ENCODE peak calls at places on chromosomes 5 and 9, in nine cellular contexts. U, E, M, Z, F, H, K, P and T are unnamed samples.

GRCh38 chr5:122612901-122613300 is 162.0 kb upstream of the SNX2 start:
- DNase-seq in U (no peak), E (no peak), M (no peak), Z (no peak), F (no peak), H (no peak), K (no peak), P (no peak), T (no peak)

GRCh38 chr9:98369066-98369425 is 113.6 kb upstream of the TBC1D2 start:
- DNase-seq in U (no peak), E (no peak), M (no peak), Z (no peak), F (no peak), H (no peak), K (no peak), P (no peak), T (no peak)

GRCh38 chr9:111622626-111623025 is 8.5 kb upstream of the DNAJC25 start:
- DNase-seq in U (no peak), E (peak; percentile 49), M (no peak), Z (no peak), F (peak; percentile 36), H (peak; percentile 88), K (no peak), P (peak; percentile 87), T (no peak)

GRCh38 chr5:168793844-168794837 is 215.0 kb upstream of the PANK3 start:
- DNase-seq in U (no peak), E (no peak), M (peak; percentile 29), Z (peak; percentile 35), F (peak; percentile 63), H (peak; percentile 70), K (no peak), P (peak; percentile 86), T (no peak)

GRCh38 chr9:6777218-6777902 is 19.6 kb downstream of the KDM4C start:
- DNase-seq in U (no peak), E (no peak), M (no peak), Z (no peak), F (no peak), H (no peak), K (peak; percentile 25), P (no peak), T (no peak)

GRCh38 chr5:34789021-34789531 is 49.9 kb upstream of the TTC23L start:
- DNase-seq in U (no peak), E (no peak), M (peak; percentile 45), Z (no peak), F (peak; percentile 29), H (peak; percentile 73), K (no peak), P (peak; percentile 92), T (no peak)

GRCh38 chr5:128105203-128105602 is 21.6 kb downstream of the SLC12A2 start:
- DNase-seq in U (no peak), E (no peak), M (no peak), Z (no peak), F (no peak), H (no peak), K (no peak), P (no peak), T (no peak)

GRCh38 chr9:82332018-82332773 is 343.6 kb downstream of the SPATA31D1 start:
- DNase-seq in U (no peak), E (no peak), M (no peak), Z (no peak), F (peak; percentile 66), H (peak; percentile 75), K (no peak), P (peak; percentile 88), T (no peak)

GRCh38 chr5:92801921-92802320 is 779.1 kb downstream of the NR2F1-AS1 start:
- DNase-seq in U (no peak), E (no peak), M (no peak), Z (no peak), F (no peak), H (peak; percentile 6), K (no peak), P (peak; percentile 6), T (no peak)

GRCh38 chr5:73417307-73418035 is 31.1 kb downstream of the FOXD1 start:
- DNase-seq in U (no peak), E (peak; percentile 28), M (no peak), Z (no peak), F (no peak), H (no peak), K (no peak), P (peak; percentile 51), T (peak; percentile 71)

GRCh38 chr5:38734353-38734752 is 111.5 kb upstream of the OSMR start:
- DNase-seq in U (no peak), E (no peak), M (no peak), Z (no peak), F (no peak), H (no peak), K (no peak), P (no peak), T (no peak)

GRCh38 chr9:95167998-95168397 is 149.5 kb downstream of the FANCC start:
- DNase-seq in U (no peak), E (no peak), M (no peak), Z (peak; percentile 53), F (peak; percentile 78), H (peak; percentile 97), K (peak; percentile 26), P (peak; percentile 89), T (peak; percentile 40)

GRCh38 chr9:20513126-20513913 is 109.0 kb downstream of the MLLT3 start:
- DNase-seq in U (no peak), E (no peak), M (no peak), Z (no peak), F (no peak), H (no peak), K (no peak), P (no peak), T (no peak)
- H3K4me3 ChIP-seq in U (no peak overlapping the region), E (no peak overlapping the region), M (no peak overlapping the region), Z (no peak overlapping the region), F (no peak overlapping the region), H (no peak overlapping the region), K (no peak overlapping the region), P (no peak overlapping the region), T (no peak overlapping the region)

DNA sequence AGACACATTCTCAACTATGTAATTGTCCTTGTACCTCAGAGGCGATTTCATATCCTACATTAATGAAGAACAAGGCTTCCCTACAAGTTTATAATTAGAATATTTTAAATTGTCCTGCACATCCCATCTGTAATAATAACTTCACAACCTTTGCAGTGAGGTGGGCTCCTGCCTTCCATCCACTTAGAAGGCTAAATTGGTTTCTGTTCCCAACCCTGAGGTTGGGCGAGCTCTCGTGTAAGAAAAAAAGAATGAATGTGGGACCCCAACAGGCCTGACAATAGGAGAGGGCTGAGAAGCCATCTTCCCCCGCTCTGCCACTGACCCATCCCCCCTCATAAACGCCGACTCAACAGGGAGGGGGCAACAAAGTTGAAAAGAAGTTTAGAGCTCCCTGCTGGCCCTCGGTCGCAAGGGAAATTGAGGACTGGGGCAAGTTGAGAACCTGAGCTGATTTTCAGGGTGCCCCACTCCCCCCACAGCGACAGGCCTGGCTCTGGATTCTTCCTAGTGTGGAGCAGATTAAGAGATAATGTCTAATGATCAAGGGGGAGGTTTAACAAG is 9.4 kb downstream of the BARHL1 start:
- DNase-seq in U (no peak), E (no peak), M (no peak), Z (no peak), F (no peak), H (no peak), K (no peak), P (no peak), T (no peak)
- H3K4me3 ChIP-seq in U (no peak overlapping the region), E (no peak overlapping the region), M (no peak overlapping the region), Z (no peak overlapping the region), F (no peak overlapping the region), H (no peak overlapping the region), K (no peak overlapping the region), P (no peak overlapping the region), T (no peak overlapping the region)

GRCh38 chr9:121649476-121650219 is 1.8 kb upstream of the DAB2IP start:
- DNase-seq in U (no peak), E (peak; percentile 31), M (no peak), Z (no peak), F (no peak), H (no peak), K (no peak), P (no peak), T (no peak)
- H3K4me3 ChIP-seq in U (no peak overlapping the region), E (no peak overlapping the region), M (no peak overlapping the region), Z (no peak overlapping the region), F (no peak overlapping the region), H (no peak overlapping the region), K (no peak overlapping the region), P (no peak overlapping the region), T (no peak overlapping the region)

GRCh38 chr9:109474170-109474569 is 23.9 kb downstream of the PTPN3 start:
- DNase-seq in U (no peak), E (no peak), M (no peak), Z (no peak), F (no peak), H (no peak), K (no peak), P (no peak), T (no peak)
- H3K4me3 ChIP-seq in U (no peak overlapping the region), E (no peak overlapping the region), M (no peak overlapping the region), Z (no peak overlapping the region), F (no peak overlapping the region), H (no peak overlapping the region), K (no peak overlapping the region), P (no peak overlapping the region), T (no peak overlapping the region)

DNA sequence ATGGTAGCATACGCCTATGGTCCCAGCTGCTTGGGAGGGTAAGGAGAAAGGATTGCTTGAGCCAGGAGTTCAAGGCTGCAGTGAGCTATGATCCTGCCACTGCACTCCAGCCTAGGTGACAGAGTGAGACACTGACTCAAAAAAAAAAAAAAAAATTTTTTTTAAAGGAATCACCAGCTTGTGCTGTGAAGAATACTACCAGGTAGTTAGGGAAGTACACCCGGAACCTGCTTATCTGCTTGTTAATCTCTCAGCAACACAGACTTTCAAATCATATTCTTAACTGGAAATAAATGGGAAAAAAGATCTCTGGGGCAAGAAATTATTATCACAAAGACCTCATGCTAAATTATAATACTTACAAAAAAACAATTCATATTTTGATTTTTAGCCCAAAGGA is 26.4 kb upstream of the PRRC2B start:
- DNase-seq in U (no peak), E (no peak), M (no peak), Z (no peak), F (no peak), H (no peak), K (no peak), P (no peak), T (no peak)
- H3K4me3 ChIP-seq in U (no peak overlapping the region), E (no peak overlapping the region), M (no peak overlapping the region), Z (no peak overlapping the region), F (no peak overlapping the region), H (no peak overlapping the region), K (no peak overlapping the region), P (no peak overlapping the region), T (no peak overlapping the region)

GRCh38 chr9:134678206-134678605 is 36.6 kb downstream of the COL5A1 start:
- DNase-seq in U (no peak), E (peak; percentile 50), M (no peak), Z (no peak), F (no peak), H (no peak), K (no peak), P (no peak), T (no peak)
- H3K4me3 ChIP-seq in U (no peak overlapping the region), E (no peak overlapping the region), M (no peak overlapping the region), Z (no peak overlapping the region), F (no peak overlapping the region), H (no peak overlapping the region), K (no peak overlapping the region), P (no peak overlapping the region), T (no peak overlapping the region)